ENCODE peak calls at places on chromosomes 16 and 17, in seven cellular contexts. One of them, this sample, is unnamed.

GRCh38 chr16:79483336-79483735 is 117.2 kb downstream of the MAF start:
- DNase-seq in activated T-helper 1 cell treated with Interleukin-2 at 50 U/mL for 16 hours: no peak
- DNase-seq in iris pigment epithelial cell: no peak
- DNase-seq in AG08395: no peak
- DNase-seq in RWPE2: no peak
- DNase-seq in stromal cell of bone marrow: no peak
- DNase-seq in stimulated activated CD4-positive, alpha-beta T cell treated with anti-CD3 and anti-CD28 coated beads, Interleukin-2, amount 100 ng/mL, for 48 hours: no peak
- DNase-seq in this sample: no peak

GRCh38 chr17:46057366-46057765 is 58.3 kb downstream of the STH start:
- DNase-seq in activated T-helper 1 cell treated with Interleukin-2 at 50 U/mL for 16 hours: no peak
- DNase-seq in iris pigment epithelial cell: peak
- DNase-seq in AG08395: no peak
- DNase-seq in RWPE2: no peak
- DNase-seq in stromal cell of bone marrow: no peak
- DNase-seq in stimulated activated CD4-positive, alpha-beta T cell treated with anti-CD3 and anti-CD28 coated beads, Interleukin-2, amount 100 ng/mL, for 48 hours: no peak
- DNase-seq in this sample: no peak

GRCh38 chr16:24700549-24701392 is 28.7 kb upstream of the TNRC6A start:
- DNase-seq in activated T-helper 1 cell treated with Interleukin-2 at 50 U/mL for 16 hours: no peak
- DNase-seq in iris pigment epithelial cell: peak
- DNase-seq in AG08395: peak
- DNase-seq in RWPE2: peak
- DNase-seq in stromal cell of bone marrow: peak
- DNase-seq in stimulated activated CD4-positive, alpha-beta T cell treated with anti-CD3 and anti-CD28 coated beads, Interleukin-2, amount 100 ng/mL, for 48 hours: no peak
- DNase-seq in this sample: no peak

GRCh38 chr16:50160495-50161164 is 7.5 kb downstream of the TENT4B start:
- DNase-seq in activated T-helper 1 cell treated with Interleukin-2 at 50 U/mL for 16 hours: no peak
- DNase-seq in iris pigment epithelial cell: peak
- DNase-seq in AG08395: peak
- DNase-seq in RWPE2: no peak
- DNase-seq in stromal cell of bone marrow: no peak
- DNase-seq in stimulated activated CD4-positive, alpha-beta T cell treated with anti-CD3 and anti-CD28 coated beads, Interleukin-2, amount 100 ng/mL, for 48 hours: no peak
- DNase-seq in this sample: no peak

GRCh38 chr16:82633964-82634600 is 7.3 kb downstream of the CDH13 start:
- DNase-seq in activated T-helper 1 cell treated with Interleukin-2 at 50 U/mL for 16 hours: no peak
- DNase-seq in iris pigment epithelial cell: peak
- DNase-seq in AG08395: peak
- DNase-seq in RWPE2: peak
- DNase-seq in stromal cell of bone marrow: no peak
- DNase-seq in stimulated activated CD4-positive, alpha-beta T cell treated with anti-CD3 and anti-CD28 coated beads, Interleukin-2, amount 100 ng/mL, for 48 hours: no peak
- DNase-seq in this sample: no peak

GRCh38 chr17:79042421-79043190 is 18.6 kb downstream of the C1QTNF1 start:
- DNase-seq in activated T-helper 1 cell treated with Interleukin-2 at 50 U/mL for 16 hours: peak
- DNase-seq in iris pigment epithelial cell: peak
- DNase-seq in AG08395: no peak
- DNase-seq in RWPE2: no peak
- DNase-seq in stromal cell of bone marrow: no peak
- DNase-seq in stimulated activated CD4-positive, alpha-beta T cell treated with anti-CD3 and anti-CD28 coated beads, Interleukin-2, amount 100 ng/mL, for 48 hours: peak
- DNase-seq in this sample: peak

GRCh38 chr16:75095637-75096036 is 20.9 kb downstream of the LDHD start:
- DNase-seq in activated T-helper 1 cell treated with Interleukin-2 at 50 U/mL for 16 hours: no peak
- DNase-seq in iris pigment epithelial cell: no peak
- DNase-seq in AG08395: no peak
- DNase-seq in RWPE2: no peak
- DNase-seq in stromal cell of bone marrow: no peak
- DNase-seq in stimulated activated CD4-positive, alpha-beta T cell treated with anti-CD3 and anti-CD28 coated beads, Interleukin-2, amount 100 ng/mL, for 48 hours: no peak
- DNase-seq in this sample: no peak

GRCh38 chr16:74591914-74592650 is 14.8 kb downstream of the GLG1 start:
- DNase-seq in activated T-helper 1 cell treated with Interleukin-2 at 50 U/mL for 16 hours: no peak
- DNase-seq in iris pigment epithelial cell: no peak
- DNase-seq in AG08395: no peak
- DNase-seq in RWPE2: no peak
- DNase-seq in stromal cell of bone marrow: no peak
- DNase-seq in stimulated activated CD4-positive, alpha-beta T cell treated with anti-CD3 and anti-CD28 coated beads, Interleukin-2, amount 100 ng/mL, for 48 hours: no peak
- DNase-seq in this sample: no peak

GRCh38 chr17:1324201-1324750 is 44.8 kb downstream of the TRARG1 start:
- DNase-seq in activated T-helper 1 cell treated with Interleukin-2 at 50 U/mL for 16 hours: no peak
- DNase-seq in iris pigment epithelial cell: no peak
- DNase-seq in AG08395: no peak
- DNase-seq in RWPE2: no peak
- DNase-seq in stromal cell of bone marrow: no peak
- DNase-seq in stimulated activated CD4-positive, alpha-beta T cell treated with anti-CD3 and anti-CD28 coated beads, Interleukin-2, amount 100 ng/mL, for 48 hours: no peak
- DNase-seq in this sample: no peak

GRCh38 chr16:86222965-86223551 is 287.3 kb upstream of the FOXF1 start:
- DNase-seq in activated T-helper 1 cell treated with Interleukin-2 at 50 U/mL for 16 hours: no peak
- DNase-seq in iris pigment epithelial cell: peak
- DNase-seq in AG08395: peak
- DNase-seq in RWPE2: peak
- DNase-seq in stromal cell of bone marrow: peak
- DNase-seq in stimulated activated CD4-positive, alpha-beta T cell treated with anti-CD3 and anti-CD28 coated beads, Interleukin-2, amount 100 ng/mL, for 48 hours: no peak
- DNase-seq in this sample: no peak

GRCh38 chr16:50740747-50741146 is 1.1 kb upstream of the CYLD start:
- DNase-seq in activated T-helper 1 cell treated with Interleukin-2 at 50 U/mL for 16 hours: no peak
- DNase-seq in iris pigment epithelial cell: no peak
- DNase-seq in AG08395: peak
- DNase-seq in RWPE2: no peak
- DNase-seq in stromal cell of bone marrow: no peak
- DNase-seq in stimulated activated CD4-positive, alpha-beta T cell treated with anti-CD3 and anti-CD28 coated beads, Interleukin-2, amount 100 ng/mL, for 48 hours: no peak
- DNase-seq in this sample: no peak

GRCh38 chr16:68335175-68335574 is 24.4 kb downstream of the PRMT7 start:
- DNase-seq in activated T-helper 1 cell treated with Interleukin-2 at 50 U/mL for 16 hours: no peak
- DNase-seq in iris pigment epithelial cell: peak
- DNase-seq in AG08395: no peak
- DNase-seq in RWPE2: no peak
- DNase-seq in stromal cell of bone marrow: peak
- DNase-seq in stimulated activated CD4-positive, alpha-beta T cell treated with anti-CD3 and anti-CD28 coated beads, Interleukin-2, amount 100 ng/mL, for 48 hours: no peak
- DNase-seq in this sample: no peak

GRCh38 chr17:64736804-64737492 is 74.8 kb upstream of the SMURF2 start:
- DNase-seq in activated T-helper 1 cell treated with Interleukin-2 at 50 U/mL for 16 hours: peak
- DNase-seq in iris pigment epithelial cell: peak
- DNase-seq in AG08395: no peak
- DNase-seq in RWPE2: no peak
- DNase-seq in stromal cell of bone marrow: no peak
- DNase-seq in stimulated activated CD4-positive, alpha-beta T cell treated with anti-CD3 and anti-CD28 coated beads, Interleukin-2, amount 100 ng/mL, for 48 hours: peak
- DNase-seq in this sample: no peak

GRCh38 chr17:40315678-40316570 is 6.9 kb downstream of the RARA start:
- DNase-seq in activated T-helper 1 cell treated with Interleukin-2 at 50 U/mL for 16 hours: no peak
- DNase-seq in iris pigment epithelial cell: no peak
- DNase-seq in AG08395: no peak
- DNase-seq in RWPE2: no peak
- DNase-seq in stromal cell of bone marrow: no peak
- DNase-seq in stimulated activated CD4-positive, alpha-beta T cell treated with anti-CD3 and anti-CD28 coated beads, Interleukin-2, amount 100 ng/mL, for 48 hours: no peak
- DNase-seq in this sample: no peak

GRCh38 chr16:71883193-71883848 is 661 bp downstream of the ZNF821 start:
- DNase-seq in activated T-helper 1 cell treated with Interleukin-2 at 50 U/mL for 16 hours: peak
- DNase-seq in iris pigment epithelial cell: no peak
- DNase-seq in AG08395: no peak
- DNase-seq in RWPE2: no peak
- DNase-seq in stromal cell of bone marrow: no peak
- DNase-seq in stimulated activated CD4-positive, alpha-beta T cell treated with anti-CD3 and anti-CD28 coated beads, Interleukin-2, amount 100 ng/mL, for 48 hours: peak
- DNase-seq in this sample: peak

GRCh38 chr17:18227635-18228034 is 2.2 kb downstream of the LLGL1 start:
- DNase-seq in activated T-helper 1 cell treated with Interleukin-2 at 50 U/mL for 16 hours: no peak
- DNase-seq in iris pigment epithelial cell: no peak
- DNase-seq in AG08395: no peak
- DNase-seq in RWPE2: no peak
- DNase-seq in stromal cell of bone marrow: no peak
- DNase-seq in stimulated activated CD4-positive, alpha-beta T cell treated with anti-CD3 and anti-CD28 coated beads, Interleukin-2, amount 100 ng/mL, for 48 hours: no peak
- DNase-seq in this sample: no peak

GRCh38 chr17:3712811-3713463 is 10.8 kb upstream of the HASPIN start:
- DNase-seq in activated T-helper 1 cell treated with Interleukin-2 at 50 U/mL for 16 hours: no peak
- DNase-seq in iris pigment epithelial cell: peak
- DNase-seq in AG08395: no peak
- DNase-seq in RWPE2: no peak
- DNase-seq in stromal cell of bone marrow: no peak
- DNase-seq in stimulated activated CD4-positive, alpha-beta T cell treated with anti-CD3 and anti-CD28 coated beads, Interleukin-2, amount 100 ng/mL, for 48 hours: no peak
- DNase-seq in this sample: no peak

This sample was measured in H1.